ENCODE peak calls at places on chromosomes 12 and 14, in four cellular contexts. One of them, this sample, is unnamed.
A peak's percentile ranks its signal among the peaks of the same experiment; 100 is the strongest.

GRCh38 chr14:30855345-30856037 is 18.9 kb upstream of the COCH start:
- DNase-seq in tibial nerve: no peak
- DNase-seq in heart left ventricle: no peak
- DNase-seq in tibial artery: no peak
- DNase-seq in this sample: no peak

GRCh38 chr14:50739186-50739585 is 71.1 kb upstream of the SAV1 start:
- DNase-seq in tibial nerve: no peak
- DNase-seq in heart left ventricle: no peak
- DNase-seq in tibial artery: no peak
- DNase-seq in this sample: no peak

GRCh38 chr12:38157274-38157932 is 159.2 kb upstream of the ALG10B start:
- DNase-seq in tibial nerve: no peak
- DNase-seq in heart left ventricle: no peak
- DNase-seq in tibial artery: no peak
- DNase-seq in this sample: no peak

GRCh38 chr12:79822475-79822874 is 112.4 kb downstream of the PPP1R12A start:
- DNase-seq in tibial nerve: no peak
- DNase-seq in heart left ventricle: no peak
- DNase-seq in tibial artery: no peak
- DNase-seq in this sample: no peak

GRCh38 chr14:99213603-99214002 is 58.4 kb downstream of the BCL11B start:
- DNase-seq in tibial nerve: no peak
- DNase-seq in heart left ventricle: no peak
- DNase-seq in tibial artery: no peak
- DNase-seq in this sample: no peak

GRCh38 chr14:89117017-89117416 is 292.6 kb downstream of the TTC8 start:
- DNase-seq in tibial nerve: no peak
- DNase-seq in heart left ventricle: no peak
- DNase-seq in tibial artery: no peak
- DNase-seq in this sample: no peak

GRCh38 chr14:64081174-64081746 is 212.9 kb downstream of the ESR2 start:
- DNase-seq in tibial nerve: no peak
- DNase-seq in heart left ventricle: no peak
- DNase-seq in tibial artery: no peak
- DNase-seq in this sample: no peak

GRCh38 chr14:36807727-36808126 is 146.1 kb downstream of the PAX9 start:
- DNase-seq in tibial nerve: no peak
- DNase-seq in heart left ventricle: no peak
- DNase-seq in tibial artery: no peak
- DNase-seq in this sample: no peak

GRCh38 chr12:28938581-28939301 is 210.3 kb upstream of the FAR2 start:
- DNase-seq in tibial nerve: no peak
- DNase-seq in heart left ventricle: no peak
- DNase-seq in tibial artery: no peak
- DNase-seq in this sample: no peak

GRCh38 chr12:5036031-5036430 is 7.6 kb upstream of the KCNA5 start:
- DNase-seq in tibial nerve: no peak
- DNase-seq in heart left ventricle: no peak
- DNase-seq in tibial artery: no peak
- DNase-seq in this sample: no peak

GRCh38 chr12:46445551-46446235 is 73.1 kb upstream of the SLC38A2 start:
- DNase-seq in tibial nerve: no peak
- DNase-seq in heart left ventricle: no peak
- DNase-seq in tibial artery: no peak
- DNase-seq in this sample: no peak

GRCh38 chr14:96299441-96299840 is 43.4 kb downstream of the BDKRB1 start:
- DNase-seq in tibial nerve: no peak
- DNase-seq in heart left ventricle: no peak
- DNase-seq in tibial artery: no peak
- DNase-seq in this sample: no peak

GRCh38 chr12:69070319-69071090 is 137.5 kb upstream of the CPM start:
- DNase-seq in tibial nerve: peak; percentile 72
- DNase-seq in heart left ventricle: peak; percentile 43
- DNase-seq in tibial artery: peak; percentile 47
- DNase-seq in this sample: no peak

GRCh38 chr14:103772078-103772712 is 56.6 kb downstream of the ZFYVE21 start:
- DNase-seq in tibial nerve: no peak
- DNase-seq in heart left ventricle: no peak
- DNase-seq in tibial artery: no peak
- DNase-seq in this sample: no peak

GRCh38 chr14:59060841-59061240 is 127.6 kb upstream of the DAAM1 start:
- DNase-seq in tibial nerve: no peak
- DNase-seq in heart left ventricle: no peak
- DNase-seq in tibial artery: no peak
- DNase-seq in this sample: no peak

GRCh38 chr14:90281261-90281660 is 24.9 kb downstream of the PSMC1 start:
- DNase-seq in tibial nerve: no peak
- DNase-seq in heart left ventricle: no peak
- DNase-seq in tibial artery: no peak
- DNase-seq in this sample: no peak

GRCh38 chr12:106753526-106753925 is 21.0 kb upstream of the RIC8B start:
- DNase-seq in tibial nerve: no peak
- DNase-seq in heart left ventricle: no peak
- DNase-seq in tibial artery: no peak
- DNase-seq in this sample: no peak

GRCh38 chr14:95510804-95511203 is 5.6 kb downstream of the SYNE3 start:
- DNase-seq in tibial nerve: no peak
- DNase-seq in heart left ventricle: no peak
- DNase-seq in tibial artery: no peak
- DNase-seq in this sample: no peak

GRCh38 chr12:11749943-11750690 is 100.6 kb downstream of the ETV6 start:
- DNase-seq in tibial nerve: no peak
- DNase-seq in heart left ventricle: no peak
- DNase-seq in tibial artery: peak; percentile 56
- DNase-seq in this sample: peak; percentile 70

GRCh38 chr12:11746940-11747716 is 97.7 kb downstream of the ETV6 start:
- DNase-seq in tibial nerve: no peak
- DNase-seq in heart left ventricle: no peak
- DNase-seq in tibial artery: no peak
- DNase-seq in this sample: no peak

GRCh38 chr12:11745112-11745511 is 95.6 kb downstream of the ETV6 start:
- DNase-seq in tibial nerve: no peak
- DNase-seq in heart left ventricle: no peak
- DNase-seq in tibial artery: no peak
- DNase-seq in this sample: no peak

GRCh38 chr12:11746024-11746771 is 96.7 kb downstream of the ETV6 start:
- DNase-seq in tibial nerve: no peak
- DNase-seq in heart left ventricle: no peak
- DNase-seq in tibial artery: no peak
- DNase-seq in this sample: no peak

DNA sequence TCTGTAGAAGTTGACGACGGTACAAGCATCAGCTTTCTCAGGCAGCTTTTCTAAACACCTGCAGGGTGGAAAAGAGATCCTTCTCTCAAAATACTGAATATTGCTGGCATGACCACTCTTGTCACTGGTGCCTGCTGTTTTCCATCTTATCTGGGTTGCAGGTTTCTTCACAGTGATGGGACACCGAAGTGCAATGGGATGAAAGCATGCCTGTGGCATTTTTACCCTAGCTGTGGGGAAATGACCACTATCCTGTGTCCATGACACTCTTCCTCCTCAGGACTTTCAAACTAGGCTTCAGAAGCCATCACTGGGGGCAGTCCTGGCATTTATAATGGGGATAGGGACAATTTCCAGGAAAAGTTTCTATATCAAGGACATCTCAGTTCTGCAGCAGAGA is 98.5 kb downstream of the ETV6 start:
- DNase-seq in tibial nerve: no peak
- DNase-seq in heart left ventricle: no peak
- DNase-seq in tibial artery: no peak
- DNase-seq in this sample: no peak
- H3K4me1 ChIP-seq in tibial nerve: peaks cover 4% of the 10 kb centered on the region
- H3K4me1 ChIP-seq in heart left ventricle: peaks cover 3% of the 10 kb centered on the region
- H3K4me1 ChIP-seq in tibial artery: peaks cover 92% of the 10 kb centered on the region
- H3K4me1 ChIP-seq in this sample: peaks cover 50% of the 10 kb centered on the region

GRCh38 chr14:79369359-79370332 is 841.7 kb downstream of the DIO2 start:
- DNase-seq in tibial nerve: no peak
- DNase-seq in heart left ventricle: no peak
- DNase-seq in tibial artery: no peak
- DNase-seq in this sample: no peak
- TF ChIP-seq CTCF in tibial nerve: no peak
- TF ChIP-seq CTCF in heart left ventricle: no peak
- TF ChIP-seq CTCF in tibial artery: no peak
- TF ChIP-seq CTCF in this sample: no peak

DNA sequence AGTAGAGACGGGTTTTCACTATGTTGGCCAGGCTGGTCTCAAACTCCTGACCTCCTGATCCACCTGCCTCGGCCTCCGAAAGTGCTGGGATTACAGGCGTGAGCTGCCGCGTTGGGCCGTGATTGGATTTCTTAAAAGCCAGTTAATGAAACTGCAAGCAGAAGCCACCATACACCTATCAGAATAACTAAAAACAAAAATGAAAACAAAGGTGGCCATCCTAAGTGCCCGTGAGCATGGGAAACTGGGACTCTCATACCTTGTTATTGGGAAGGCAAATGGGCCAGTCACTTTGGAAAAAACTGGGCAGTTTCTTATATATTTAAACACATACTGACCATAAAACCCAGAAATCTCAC is 7.7 kb upstream of the TCTN1 start:
- DNase-seq in tibial nerve: no peak
- DNase-seq in heart left ventricle: no peak
- DNase-seq in tibial artery: no peak
- DNase-seq in this sample: no peak
- H3K4me3 ChIP-seq in tibial nerve: no peak overlapping the region
- H3K4me3 ChIP-seq in heart left ventricle: no peak overlapping the region
- H3K4me3 ChIP-seq in tibial artery: no peak overlapping the region
- H3K4me3 ChIP-seq in this sample: peak overlapping the region; percentile 22

DNA sequence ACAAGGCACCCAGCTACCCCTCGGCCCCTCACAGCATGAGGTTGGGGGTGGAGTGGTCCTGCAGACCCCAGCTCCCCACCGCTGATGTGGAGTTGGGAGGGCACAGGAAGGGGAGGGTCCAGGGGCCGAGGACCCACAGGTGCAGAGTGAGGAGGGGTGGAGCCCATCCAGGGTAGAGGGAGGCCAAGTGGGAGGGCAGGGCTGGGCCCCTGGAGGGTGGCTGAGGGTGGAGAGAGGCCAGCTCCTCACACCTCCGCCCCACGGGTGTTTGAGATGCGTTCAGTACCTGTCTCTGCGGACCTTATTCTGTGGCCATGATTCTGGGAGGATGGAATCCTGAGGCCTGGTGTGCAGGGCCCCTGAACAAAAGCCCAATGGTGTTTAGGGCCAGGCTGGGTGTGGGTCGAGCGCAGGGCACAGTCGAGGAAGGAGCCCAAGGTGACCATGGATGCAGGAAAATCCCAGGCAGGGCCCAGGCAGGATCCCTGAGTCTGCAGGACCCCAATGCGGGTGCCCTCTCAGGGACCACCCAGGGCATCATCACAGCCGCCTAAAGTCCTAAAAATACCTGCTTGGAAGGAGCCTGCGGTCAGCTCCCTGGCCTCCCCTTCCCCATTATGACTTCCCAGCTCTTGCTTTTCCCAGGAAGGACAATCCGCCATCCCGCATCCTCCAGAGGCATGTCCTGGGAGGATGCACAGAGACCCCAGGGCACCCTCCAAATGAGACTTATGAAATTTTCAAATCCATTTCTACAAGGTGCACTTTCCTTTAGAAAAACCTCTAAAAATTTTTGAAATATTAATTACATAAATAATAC is 377.1 kb upstream of the SFSWAP start:
- DNase-seq in tibial nerve: no peak
- DNase-seq in heart left ventricle: no peak
- DNase-seq in tibial artery: no peak
- DNase-seq in this sample: no peak
- H3K4me1 ChIP-seq in tibial nerve: no peaks in the 10 kb centered on the region
- H3K4me1 ChIP-seq in heart left ventricle: no peaks in the 10 kb centered on the region
- H3K4me1 ChIP-seq in tibial artery: no peaks in the 10 kb centered on the region
- H3K4me1 ChIP-seq in this sample: no peaks in the 10 kb centered on the region